ENCODE peak calls at places on chromosomes 1 and 21, in four cellular contexts. K is RPMI7951, A is heart left ventricle, V is EL. W is an unnamed sample.

GRCh38 chr1:29767769-29768425 is 531.6 kb downstream of the PTPRU start:
- DNase-seq in K (peak), A (no peak), V (no peak), W (no peak)

GRCh38 chr1:162372159-162373071 is 4.2 kb downstream of the SPATA46 start:
- DNase-seq in K (no peak), A (no peak), V (no peak), W (no peak)

GRCh38 chr1:101738475-101738874 is 258.3 kb downstream of the OLFM3 start:
- DNase-seq in K (no peak), A (no peak), V (peak), W (no peak)

GRCh38 chr1:6523566-6523965 is 30.7 kb downstream of the NOL9 start:
- DNase-seq in K (peak), A (no peak), V (peak), W (no peak)

GRCh38 chr1:221268295-221268694 is 389.1 kb downstream of the HLX start:
- DNase-seq in K (peak), A (no peak), V (peak), W (no peak)

GRCh38 chr1:227885648-227886502 is 61.9 kb downstream of the WNT9A start:
- DNase-seq in K (peak), A (peak), V (peak), W (no peak)

GRCh38 chr21:31276663-31277062 is 67.4 kb downstream of the TIAM1 start:
- DNase-seq in K (no peak), A (no peak), V (no peak), W (no peak)

GRCh38 chr1:60171793-60172192 is 98.2 kb upstream of the C1orf87 start:
- DNase-seq in K (peak), A (no peak), V (peak), W (no peak)

GRCh38 chr1:43890815-43891214 is 42.8 kb upstream of the ARTN start:
- DNase-seq in K (no peak), A (no peak), V (no peak), W (no peak)

GRCh38 chr1:78884685-78885452 is 121.7 kb downstream of the ADGRL4 start:
- DNase-seq in K (peak), A (no peak), V (peak), W (no peak)

GRCh38 chr1:11569954-11570353 is 84.3 kb downstream of the FBXO2 start:
- DNase-seq in K (no peak), A (no peak), V (no peak), W (no peak)

GRCh38 chr1:59046730-59047157 is 250.2 kb upstream of the FGGY start:
- DNase-seq in K (peak), A (no peak), V (peak), W (no peak)

GRCh38 chr1:240122639-240123604 is 31.2 kb downstream of the FMN2 start:
- DNase-seq in K (no peak), A (no peak), V (no peak), W (no peak)

GRCh38 chr1:221669441-221669840 is 72.4 kb downstream of the DUSP10 start:
- DNase-seq in K (no peak), A (no peak), V (no peak), W (no peak)

GRCh38 chr1:208189183-208189582 is 55.0 kb downstream of the PLXNA2 start:
- DNase-seq in K (peak), A (no peak), V (peak), W (no peak)

GRCh38 chr1:228691926-228692325 is 43.4 kb upstream of the RHOU start:
- DNase-seq in K (peak), A (no peak), V (peak), W (no peak)

GRCh38 chr1:174023438-174023837 is 1.3 kb upstream of the RC3H1 start:
- DNase-seq in K (peak), A (peak), V (no peak), W (peak)

GRCh38 chr1:206897175-206897574 is at the start of gene IL24:
- DNase-seq in K (no peak), A (no peak), V (no peak), W (no peak)

GRCh38 chr1:109263234-109263596 is 13.9 kb downstream of the CELSR2 start:
- DNase-seq in K (no peak), A (no peak), V (no peak), W (no peak)

GRCh38 chr1:101128211-101128727 is 102.7 kb upstream of the DPH5 start:
- DNase-seq in K (no peak), A (no peak), V (no peak), W (peak)

GRCh38 chr1:204493145-204493881 is 1.3 kb downstream of the PIK3C2B start:
- DNase-seq in K (peak), A (peak), V (peak), W (peak)

GRCh38 chr1:231121533-231121932 is 40.3 kb upstream of the TRIM67 start:
- DNase-seq in K (no peak), A (no peak), V (no peak), W (no peak)

W was measured in GF-D8.